ENCODE peak calls at places on chromosomes 3 and 15, in seven cellular contexts. B, T, E, J, K, L and N are unnamed samples.

GRCh38 chr3:46112296-46112695 is 85.0 kb upstream of the XCR1 start:
- DNase-seq in B (no peak), T (no peak), E (no peak), J (no peak), K (no peak), L (no peak), N (no peak)

GRCh38 chr3:40848411-40848810 is 323.7 kb downstream of the ZNF621 start:
- DNase-seq in B (no peak), T (no peak), E (no peak), J (peak; percentile 53), K (no peak), L (no peak), N (no peak)

GRCh38 chr3:122283796-122284445 is 41.1 kb upstream of the CSTA start:
- DNase-seq in B (no peak), T (no peak), E (no peak), J (no peak), K (no peak), L (no peak), N (no peak)

GRCh38 chr3:101813817-101814440 is 34.9 kb downstream of the NXPE3 start:
- DNase-seq in B (no peak), T (no peak), E (peak; percentile 54), J (no peak), K (no peak), L (no peak), N (no peak)

GRCh38 chr15:67914537-67915373 is 74.9 kb upstream of the RNU6-1 start:
- DNase-seq in B (peak; percentile 38), T (no peak), E (peak; percentile 28), J (peak; percentile 87), K (peak; percentile 67), L (peak; percentile 39), N (no peak)

GRCh38 chr15:25345943-25346342 is 92.9 kb downstream of the UBE3A start:
- DNase-seq in B (peak; percentile 4), T (no peak), E (peak; percentile 4), J (no peak), K (peak; percentile 33), L (peak; percentile 44), N (no peak)

GRCh38 chr15:90230071-90230494 is 3.7 kb downstream of the CIB1 start:
- DNase-seq in B (no peak), T (no peak), E (no peak), J (no peak), K (no peak), L (peak; percentile 46), N (no peak)

GRCh38 chr3:171875923-171876412 is 32.8 kb downstream of the TMEM212 start:
- DNase-seq in B (no peak), T (no peak), E (peak; percentile 19), J (peak; percentile 34), K (no peak), L (no peak), N (no peak)

GRCh38 chr15:65912235-65912634 is 42.9 kb downstream of the RAB11A start:
- DNase-seq in B (no peak), T (no peak), E (no peak), J (no peak), K (no peak), L (no peak), N (no peak)

GRCh38 chr3:28668377-28668721 is 319.7 kb upstream of the AZI2 start:
- DNase-seq in B (no peak), T (no peak), E (no peak), J (no peak), K (no peak), L (no peak), N (no peak)

GRCh38 chr3:182568206-182568605 is 225.1 kb upstream of the ATP11B start:
- DNase-seq in B (no peak), T (no peak), E (no peak), J (no peak), K (no peak), L (no peak), N (no peak)

GRCh38 chr3:195061756-195062655 is 209.0 kb downstream of the XXYLT1 start:
- DNase-seq in B (no peak), T (no peak), E (no peak), J (no peak), K (peak; percentile 12), L (no peak), N (no peak)

GRCh38 chr3:23575697-23576096 is 230.1 kb upstream of the UBE2E1 start:
- DNase-seq in B (no peak), T (no peak), E (peak; percentile 71), J (no peak), K (no peak), L (no peak), N (no peak)

GRCh38 chr15:59662260-59662659 is 4.9 kb upstream of the GTF2A2 start:
- DNase-seq in B (no peak), T (no peak), E (peak; percentile 59), J (no peak), K (no peak), L (no peak), N (no peak)

GRCh38 chr3:145776782-145777408 is 384.1 kb downstream of the PLOD2 start:
- DNase-seq in B (peak; percentile 39), T (no peak), E (peak; percentile 54), J (no peak), K (no peak), L (no peak), N (no peak)

GRCh38 chr3:86225461-86225860 is 765.5 kb downstream of the VGLL3 start:
- DNase-seq in B (no peak), T (no peak), E (no peak), J (no peak), K (no peak), L (no peak), N (no peak)

GRCh38 chr15:77844798-77845446 is 212.2 kb upstream of the LINGO1 start:
- DNase-seq in B (no peak), T (no peak), E (no peak), J (no peak), K (no peak), L (no peak), N (no peak)

GRCh38 chr15:100615801-100616200 is 13.4 kb downstream of the ASB7 start:
- DNase-seq in B (no peak), T (no peak), E (no peak), J (no peak), K (no peak), L (no peak), N (no peak)

GRCh38 chr15:100612539-100612938 is 10.2 kb downstream of the ASB7 start:
- DNase-seq in B (no peak), T (no peak), E (no peak), J (no peak), K (no peak), L (no peak), N (no peak)

GRCh38 chr15:100614336-100614735 is 11.9 kb downstream of the ASB7 start:
- DNase-seq in B (no peak), T (no peak), E (no peak), J (no peak), K (no peak), L (no peak), N (no peak)

GRCh38 chr15:100616700-100617099 is 14.3 kb downstream of the ASB7 start:
- DNase-seq in B (no peak), T (no peak), E (no peak), J (no peak), K (no peak), L (no peak), N (no peak)

GRCh38 chr15:100614918-100615317 is 12.5 kb downstream of the ASB7 start:
- DNase-seq in B (no peak), T (no peak), E (no peak), J (no peak), K (no peak), L (no peak), N (no peak)
- H3K27ac ChIP-seq in B (no peak overlapping the region), T (no peak overlapping the region), E (no peak overlapping the region), J (no peak overlapping the region), K (no peak overlapping the region), L (no peak overlapping the region), N (no peak overlapping the region)

GRCh38 chr3:44039006-44039405 is 202.7 kb upstream of the TOPAZ1 start:
- DNase-seq in B (no peak), T (no peak), E (no peak), J (no peak), K (no peak), L (no peak), N (no peak)

GRCh38 chr3:44045476-44046275 is 196.0 kb upstream of the TOPAZ1 start:
- DNase-seq in B (no peak), T (no peak), E (no peak), J (no peak), K (peak; percentile 41), L (no peak), N (no peak)

GRCh38 chr3:44041726-44042125 is 200.0 kb upstream of the TOPAZ1 start:
- DNase-seq in B (no peak), T (no peak), E (no peak), J (no peak), K (no peak), L (no peak), N (no peak)

GRCh38 chr3:44047796-44048195 is 193.9 kb upstream of the TOPAZ1 start:
- DNase-seq in B (no peak), T (no peak), E (no peak), J (no peak), K (no peak), L (no peak), N (no peak)

DNA sequence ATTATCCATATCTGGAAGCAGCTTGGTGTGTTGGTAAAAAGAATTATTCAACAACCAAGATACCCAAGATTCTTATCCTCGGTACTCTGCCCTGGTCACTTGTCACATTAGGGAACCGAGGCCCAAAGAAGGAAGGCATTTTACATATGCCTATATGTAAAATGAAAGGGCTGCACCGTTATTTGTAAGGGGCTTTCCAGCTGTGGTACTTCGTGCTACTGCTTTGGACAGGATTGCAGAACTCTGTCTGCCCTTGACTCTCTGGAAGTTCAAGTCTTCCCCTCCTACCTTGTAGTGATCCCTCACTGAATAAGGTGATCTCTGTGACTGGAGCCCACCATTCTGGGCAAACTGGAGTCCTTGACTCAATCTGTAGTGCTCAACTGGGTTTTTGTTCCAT is 198.9 kb upstream of the TOPAZ1 start:
- DNase-seq in B (no peak), T (no peak), E (no peak), J (no peak), K (no peak), L (no peak), N (no peak)
- H3K27ac ChIP-seq in B (no peak overlapping the region), T (no peak overlapping the region), E (no peak overlapping the region), J (no peak overlapping the region), K (no peak overlapping the region), L (no peak overlapping the region), N (no peak overlapping the region)

GRCh38 chr3:187906416-187906815 is 161.1 kb upstream of the BCL6 start:
- DNase-seq in B (no peak), T (no peak), E (no peak), J (peak; percentile 58), K (peak; percentile 55), L (no peak), N (no peak)
- H3K27ac ChIP-seq in B (no peak overlapping the region), T (no peak overlapping the region), E (no peak overlapping the region), J (peak overlapping the region; percentile 69), K (no peak overlapping the region), L (no peak overlapping the region), N (no peak overlapping the region)

GRCh38 chr3:139354661-139355060 is 10.8 kb downstream of the MRPS22 start:
- DNase-seq in B (no peak), T (no peak), E (no peak), J (no peak), K (no peak), L (no peak), N (no peak)

GRCh38 chr3:139357899-139358298 is 14.1 kb downstream of the MRPS22 start:
- DNase-seq in B (no peak), T (no peak), E (no peak), J (no peak), K (no peak), L (no peak), N (no peak)

GRCh38 chr3:139355937-139356336 is 12.1 kb downstream of the MRPS22 start:
- DNase-seq in B (no peak), T (no peak), E (no peak), J (no peak), K (no peak), L (no peak), N (no peak)

GRCh38 chr3:139353920-139354556 is 10.2 kb downstream of the MRPS22 start:
- DNase-seq in B (no peak), T (no peak), E (peak; percentile 71), J (no peak), K (no peak), L (no peak), N (no peak)

GRCh38 chr3:139355502-139355901 is 11.7 kb downstream of the MRPS22 start:
- DNase-seq in B (no peak), T (no peak), E (peak; percentile 56), J (peak; percentile 42), K (no peak), L (no peak), N (no peak)
- H3K27ac ChIP-seq in B (no peak overlapping the region), T (no peak overlapping the region), E (peak overlapping the region; percentile 29), J (no peak overlapping the region), K (no peak overlapping the region), L (no peak overlapping the region), N (no peak overlapping the region)